ENCODE peak calls at places on chromosomes 11 and 22, in seven cellular contexts. R is GM18507, Z is mesothelial cell of epicardium, W is T-helper 2 cell, H is skeletal muscle cell, X is retina, D is activated T-cell treated with anti-CD3 and anti-CD28 coated beads for 1 hour. S is an unnamed sample.

GRCh38 chr22:29113329-29113728 is 40.5 kb downstream of the KREMEN1 start:
- DNase-seq in Z (no peak), W (no peak), X (no peak), R (no peak), H (no peak), D (no peak), S (no peak)

GRCh38 chr11:95242202-95242989 is 11.4 kb upstream of the SESN3 start:
- DNase-seq in R (no peak), Z (no peak), W (no peak), H (no peak), D (no peak), X (no peak), S (no peak)

GRCh38 chr22:44071760-44072159 is 47.7 kb downstream of the PARVB start:
- DNase-seq in W (no peak), D (no peak), H (no peak), X (no peak), R (no peak), Z (no peak), S (no peak)

GRCh38 chr11:122267602-122268001 is 151.6 kb upstream of the BLID start:
- DNase-seq in Z (no peak), X (no peak), W (no peak), H (no peak), D (no peak), R (no peak), S (no peak)

GRCh38 chr11:12835286-12835685 is 161.1 kb downstream of the TEAD1 start:
- DNase-seq in H (no peak), R (no peak), Z (no peak), W (no peak), D (no peak), X (no peak), S (no peak)

GRCh38 chr22:36239150-36239400 is 252 bp downstream of the APOL2 start:
- DNase-seq in H (no peak), X (no peak), R (no peak), D (no peak), W (no peak), Z (no peak), S (no peak)

GRCh38 chr11:131770801-131771200 is 400.4 kb downstream of the NTM start:
- DNase-seq in X (no peak), H (peak), W (no peak), Z (no peak), R (no peak), D (no peak), S (no peak)

GRCh38 chr11:62048101-62048500 is 75.7 kb upstream of the INCENP start:
- DNase-seq in H (peak), Z (no peak), R (no peak), W (no peak), X (no peak), D (no peak), S (no peak)

GRCh38 chr22:18000441-18001039 is 23.8 kb downstream of the MICAL3 start:
- DNase-seq in D (no peak), W (no peak), R (no peak), X (peak), Z (no peak), H (no peak), S (no peak)

GRCh38 chr22:48354082-48354481 is 1473.6 kb downstream of the BRD1 start:
- DNase-seq in X (no peak), H (no peak), R (no peak), Z (no peak), W (no peak), D (no peak), S (no peak)

GRCh38 chr22:47189056-47189916 is 426.8 kb downstream of the TBC1D22A start:
- DNase-seq in W (no peak), X (no peak), R (no peak), Z (no peak), D (no peak), H (no peak), S (no peak)

GRCh38 chr22:43147821-43148220 is 3.5 kb upstream of the TSPO start:
- DNase-seq in W (no peak), D (no peak), H (no peak), R (no peak), X (no peak), Z (no peak), S (no peak)

GRCh38 chr11:47886096-47886495 is 37.9 kb upstream of the NUP160 start:
- DNase-seq in X (no peak), H (no peak), Z (no peak), W (no peak), D (no peak), R (no peak), S (no peak)

GRCh38 chr11:122882189-122882808 is at the start of gene JHY:
- DNase-seq in D (no peak), R (no peak), Z (no peak), W (no peak), X (peak), H (no peak), S (no peak)

S was measured in CD4-positive, alpha-beta T cell.